ENCODE peak calls at places on chromosomes 12 and 14, in four cellular contexts. One of them, this sample, is unnamed.

GRCh38 chr12:119055977-119056376 is 74.6 kb downstream of the SRRM4 start:
- DNase-seq in prostate gland: no peak
- DNase-seq in upper lobe of left lung: no peak
- DNase-seq in lower leg skin: no peak
- DNase-seq in this sample: no peak

GRCh38 chr14:104681689-104682074 is 7.7 kb upstream of the INF2 start:
- DNase-seq in prostate gland: peak
- DNase-seq in upper lobe of left lung: peak
- DNase-seq in lower leg skin: peak
- DNase-seq in this sample: peak

GRCh38 chr14:101398011-101398410 is 163.3 kb upstream of the DIO3 start:
- DNase-seq in prostate gland: no peak
- DNase-seq in upper lobe of left lung: no peak
- DNase-seq in lower leg skin: no peak
- DNase-seq in this sample: no peak

GRCh38 chr12:93169536-93169935 is 208.2 kb upstream of the NUDT4 start:
- DNase-seq in prostate gland: no peak
- DNase-seq in upper lobe of left lung: no peak
- DNase-seq in lower leg skin: no peak
- DNase-seq in this sample: no peak

GRCh38 chr14:100822921-100823320 is 3.0 kb upstream of the MEG3 start:
- DNase-seq in prostate gland: peak
- DNase-seq in upper lobe of left lung: no peak
- DNase-seq in lower leg skin: no peak
- DNase-seq in this sample: no peak

GRCh38 chr14:69484444-69485113 is at the start of gene PLEKHD1:
- DNase-seq in prostate gland: no peak
- DNase-seq in upper lobe of left lung: peak
- DNase-seq in lower leg skin: no peak
- DNase-seq in this sample: no peak

GRCh38 chr12:46661161-46661845 is 164.5 kb downstream of the SLC38A4 start:
- DNase-seq in prostate gland: peak
- DNase-seq in upper lobe of left lung: no peak
- DNase-seq in lower leg skin: peak
- DNase-seq in this sample: no peak

GRCh38 chr14:69087061-69087461 is 65.9 kb downstream of the DCAF5 start:
- DNase-seq in prostate gland: peak
- DNase-seq in upper lobe of left lung: no peak
- DNase-seq in lower leg skin: no peak
- DNase-seq in this sample: no peak

GRCh38 chr14:71266994-71267636 is 359.9 kb downstream of the PCNX1 start:
- DNase-seq in prostate gland: no peak
- DNase-seq in upper lobe of left lung: no peak
- DNase-seq in lower leg skin: no peak
- DNase-seq in this sample: no peak

GRCh38 chr12:50918584-50919316 is 33.6 kb upstream of the HIGD1C start:
- DNase-seq in prostate gland: no peak
- DNase-seq in upper lobe of left lung: no peak
- DNase-seq in lower leg skin: no peak
- DNase-seq in this sample: no peak

GRCh38 chr14:61562321-61563161 is 132.8 kb upstream of the HIF1A start:
- DNase-seq in prostate gland: no peak
- DNase-seq in upper lobe of left lung: no peak
- DNase-seq in lower leg skin: no peak
- DNase-seq in this sample: peak

GRCh38 chr12:113683566-113683965 is 211.9 kb upstream of the LHX5 start:
- DNase-seq in prostate gland: no peak
- DNase-seq in upper lobe of left lung: no peak
- DNase-seq in lower leg skin: no peak
- DNase-seq in this sample: no peak

GRCh38 chr12:18990866-18991265 is 138.7 kb upstream of the PLEKHA5 start:
- DNase-seq in prostate gland: no peak
- DNase-seq in upper lobe of left lung: no peak
- DNase-seq in lower leg skin: no peak
- DNase-seq in this sample: no peak

GRCh38 chr14:23366163-23366921 is 1.4 kb upstream of the EFS start:
- DNase-seq in prostate gland: peak
- DNase-seq in upper lobe of left lung: peak
- DNase-seq in lower leg skin: peak
- DNase-seq in this sample: no peak

GRCh38 chr12:51860986-51861385 is 12.5 kb upstream of the FIGNL2 start:
- DNase-seq in prostate gland: no peak
- DNase-seq in upper lobe of left lung: no peak
- DNase-seq in lower leg skin: no peak
- DNase-seq in this sample: no peak

GRCh38 chr12:4027412-4027811 is 154.2 kb upstream of the PARP11 start:
- DNase-seq in prostate gland: no peak
- DNase-seq in upper lobe of left lung: peak
- DNase-seq in lower leg skin: no peak
- DNase-seq in this sample: no peak

GRCh38 chr14:57583396-57583795 is 89.7 kb upstream of the CCDC198 start:
- DNase-seq in prostate gland: no peak
- DNase-seq in upper lobe of left lung: no peak
- DNase-seq in lower leg skin: no peak
- DNase-seq in this sample: no peak

GRCh38 chr14:102505775-102506598 is 3.6 kb downstream of the ANKRD9 start:
- DNase-seq in prostate gland: no peak
- DNase-seq in upper lobe of left lung: no peak
- DNase-seq in lower leg skin: no peak
- DNase-seq in this sample: no peak

GRCh38 chr12:53324113-53324778 is 2.8 kb upstream of the AAAS start:
- DNase-seq in prostate gland: no peak
- DNase-seq in upper lobe of left lung: peak
- DNase-seq in lower leg skin: no peak
- DNase-seq in this sample: no peak

GRCh38 chr14:100755649-100756048 is 29.0 kb downstream of the DLK1 start:
- DNase-seq in prostate gland: no peak
- DNase-seq in upper lobe of left lung: no peak
- DNase-seq in lower leg skin: no peak
- DNase-seq in this sample: no peak

GRCh38 chr12:11654338-11654737 is 4.9 kb downstream of the ETV6 start:
- DNase-seq in prostate gland: no peak
- DNase-seq in upper lobe of left lung: no peak
- DNase-seq in lower leg skin: no peak
- DNase-seq in this sample: no peak

GRCh38 chr12:106913456-106913855 is 42.3 kb upstream of the TMEM263 start:
- DNase-seq in prostate gland: no peak
- DNase-seq in upper lobe of left lung: peak
- DNase-seq in lower leg skin: no peak
- DNase-seq in this sample: no peak

GRCh38 chr12:121001841-121002483 is 14.3 kb downstream of the C12orf43 start:
- DNase-seq in prostate gland: no peak
- DNase-seq in upper lobe of left lung: peak
- DNase-seq in lower leg skin: no peak
- DNase-seq in this sample: no peak

GRCh38 chr12:21471294-21471693 is 30.1 kb downstream of the RECQL start:
- DNase-seq in prostate gland: no peak
- DNase-seq in upper lobe of left lung: no peak
- DNase-seq in lower leg skin: no peak
- DNase-seq in this sample: no peak

GRCh38 chr12:31431721-31432120 is 105.8 kb upstream of the SINHCAF start:
- DNase-seq in prostate gland: no peak
- DNase-seq in upper lobe of left lung: no peak
- DNase-seq in lower leg skin: no peak
- DNase-seq in this sample: no peak

GRCh38 chr12:101297661-101298060 is 17.8 kb downstream of the UTP20 start:
- DNase-seq in prostate gland: no peak
- DNase-seq in upper lobe of left lung: no peak
- DNase-seq in lower leg skin: no peak
- DNase-seq in this sample: no peak

GRCh38 chr14:93977790-93978581 is 1.6 kb upstream of the ASB2 start:
- DNase-seq in prostate gland: no peak
- DNase-seq in upper lobe of left lung: no peak
- DNase-seq in lower leg skin: no peak
- DNase-seq in this sample: no peak

GRCh38 chr14:77832301-77832700 is 32.4 kb downstream of the ADCK1 start:
- DNase-seq in prostate gland: no peak
- DNase-seq in upper lobe of left lung: no peak
- DNase-seq in lower leg skin: no peak
- DNase-seq in this sample: no peak

GRCh38 chr12:41067941-41068645 is 120.0 kb upstream of the PDZRN4 start:
- DNase-seq in prostate gland: no peak
- DNase-seq in upper lobe of left lung: no peak
- DNase-seq in lower leg skin: no peak
- DNase-seq in this sample: no peak

GRCh38 chr12:91988076-91988475 is 157.6 kb downstream of the BTG1 start:
- DNase-seq in prostate gland: no peak
- DNase-seq in upper lobe of left lung: no peak
- DNase-seq in lower leg skin: no peak
- DNase-seq in this sample: no peak

GRCh38 chr14:66088661-66089060 is 397.5 kb upstream of the CCDC196 start:
- DNase-seq in prostate gland: no peak
- DNase-seq in upper lobe of left lung: no peak
- DNase-seq in lower leg skin: no peak
- DNase-seq in this sample: no peak

GRCh38 chr12:109703684-109704083 is 9.9 kb upstream of the FAM222A start:
- DNase-seq in prostate gland: no peak
- DNase-seq in upper lobe of left lung: no peak
- DNase-seq in lower leg skin: no peak
- DNase-seq in this sample: no peak

GRCh38 chr14:60356921-60357550 is 108.0 kb downstream of the PPM1A start:
- DNase-seq in prostate gland: no peak
- DNase-seq in upper lobe of left lung: no peak
- DNase-seq in lower leg skin: no peak
- DNase-seq in this sample: no peak

GRCh38 chr14:27917896-27918295 is 848.7 kb upstream of the FOXG1 start:
- DNase-seq in prostate gland: no peak
- DNase-seq in upper lobe of left lung: no peak
- DNase-seq in lower leg skin: no peak
- DNase-seq in this sample: no peak

GRCh38 chr14:90842726-90843125 is 26.5 kb upstream of the TTC7B start:
- DNase-seq in prostate gland: no peak
- DNase-seq in upper lobe of left lung: no peak
- DNase-seq in lower leg skin: peak
- DNase-seq in this sample: no peak

GRCh38 chr12:40012709-40013108 is 93.2 kb downstream of the SLC2A13 start:
- DNase-seq in prostate gland: no peak
- DNase-seq in upper lobe of left lung: no peak
- DNase-seq in lower leg skin: no peak
- DNase-seq in this sample: no peak
- TF ChIP-seq POLR2A in prostate gland: no peak
- TF ChIP-seq POLR2A in upper lobe of left lung: no peak
- TF ChIP-seq POLR2A in lower leg skin: no peak
- TF ChIP-seq POLR2A in this sample: no peak

DNA sequence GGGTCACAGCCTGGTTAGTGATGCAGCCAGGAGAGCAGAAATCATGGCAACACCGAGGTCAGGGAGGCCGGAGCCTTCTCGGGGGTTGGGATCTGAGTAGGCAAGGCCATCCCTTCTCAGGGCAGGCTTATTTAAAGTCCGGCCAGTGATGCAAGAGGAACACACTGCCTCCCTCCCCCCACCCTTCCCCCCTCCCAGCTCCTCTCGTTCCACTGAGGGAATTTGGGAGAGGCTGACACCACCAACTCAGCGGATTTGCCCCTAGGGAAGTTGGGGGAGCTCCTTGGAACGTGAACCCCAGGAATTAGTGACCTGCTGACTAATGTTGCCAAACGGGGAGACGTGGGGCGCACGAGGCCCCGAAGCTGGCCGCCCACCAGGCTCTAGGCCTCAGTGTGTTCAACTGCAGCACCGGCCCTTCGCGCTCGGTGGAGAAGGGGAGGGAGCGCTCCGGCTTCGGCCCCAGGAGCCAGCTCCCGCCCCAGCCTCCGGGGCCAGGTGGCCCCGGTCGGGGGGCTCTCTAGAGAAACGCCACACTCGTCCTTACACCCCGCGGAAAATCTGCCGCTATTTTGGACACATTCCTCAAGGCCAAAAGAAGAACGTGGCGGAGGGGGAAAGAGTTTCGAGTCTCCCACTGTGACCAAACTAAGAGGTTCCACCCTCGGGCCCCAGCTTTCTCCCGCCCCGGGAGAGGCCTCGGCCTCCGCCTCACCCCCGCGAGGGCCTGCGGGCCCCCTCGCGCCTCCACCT is 1.6 kb downstream of the CTDSP2 start:
- DNase-seq in prostate gland: peak
- DNase-seq in upper lobe of left lung: peak
- DNase-seq in lower leg skin: peak
- DNase-seq in this sample: peak
- TF ChIP-seq POLR2A in prostate gland: no peak
- TF ChIP-seq POLR2A in upper lobe of left lung: no peak
- TF ChIP-seq POLR2A in lower leg skin: no peak
- TF ChIP-seq POLR2A in this sample: peak

DNA sequence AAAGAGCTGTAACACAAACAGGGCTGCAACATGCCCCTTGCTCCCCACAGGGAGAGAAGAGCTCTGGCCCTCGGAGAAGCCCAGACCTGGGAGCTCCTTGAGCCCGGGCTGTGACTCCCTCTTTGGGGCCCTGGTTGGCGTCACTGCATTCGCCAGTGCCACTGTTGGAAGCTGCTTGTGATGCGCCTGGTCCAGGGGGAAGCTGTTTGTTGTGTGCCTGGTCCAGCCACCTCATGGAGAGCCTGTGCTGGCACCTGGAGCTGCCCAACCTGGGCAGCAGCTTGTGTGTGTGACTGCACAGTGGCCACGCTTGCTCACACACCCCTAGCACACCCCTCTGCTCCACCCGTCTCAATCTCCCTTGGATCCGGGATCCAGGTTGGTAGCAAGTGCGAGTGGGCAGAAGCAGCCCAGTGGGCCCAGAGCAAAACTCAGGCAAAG is 49.5 kb downstream of the A2M start:
- DNase-seq in prostate gland: no peak
- DNase-seq in upper lobe of left lung: peak
- DNase-seq in lower leg skin: no peak
- DNase-seq in this sample: no peak
- TF ChIP-seq POLR2A in prostate gland: no peak
- TF ChIP-seq POLR2A in upper lobe of left lung: no peak
- TF ChIP-seq POLR2A in lower leg skin: no peak
- TF ChIP-seq POLR2A in this sample: no peak

DNA sequence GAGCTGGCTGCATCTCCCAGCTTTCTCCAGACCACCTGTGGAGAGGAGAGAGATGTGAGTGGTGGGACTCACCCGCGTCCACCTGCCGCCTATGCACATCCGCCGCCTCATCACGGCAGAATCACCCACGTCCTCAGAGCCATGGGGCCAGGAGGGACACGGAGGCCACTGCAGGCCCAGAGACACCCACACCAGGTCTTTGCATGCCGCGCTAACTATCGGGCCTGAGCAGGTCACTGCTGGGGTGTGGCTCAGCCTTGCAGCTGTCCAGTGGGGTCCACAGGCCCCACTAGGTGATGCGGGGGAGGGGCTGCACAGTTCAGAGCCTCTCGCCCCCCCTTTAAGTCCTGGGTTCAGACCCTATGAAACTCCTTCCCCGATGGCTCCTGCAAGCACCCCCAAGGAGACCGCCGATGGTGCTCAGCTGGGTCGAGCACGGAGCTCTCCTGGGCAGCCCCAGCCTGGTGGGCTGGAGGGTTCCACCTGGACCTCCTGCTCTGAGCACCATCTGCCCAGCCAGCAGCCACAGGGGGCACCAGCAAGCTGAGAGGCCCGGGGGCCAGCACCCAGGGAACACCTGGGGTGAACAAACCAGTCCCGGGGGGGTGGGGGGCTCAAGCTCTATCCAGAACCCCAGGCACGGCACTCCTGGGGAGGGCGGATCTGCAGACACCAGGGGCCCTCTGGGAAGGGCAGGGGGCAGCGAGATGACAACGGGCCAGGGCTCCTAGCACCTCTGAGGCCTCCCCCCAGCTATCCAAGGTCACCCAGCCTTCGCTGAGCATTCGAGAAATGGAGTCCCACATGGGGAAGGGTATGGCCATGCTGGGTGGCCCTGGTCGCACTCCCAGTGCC is 34.3 kb downstream of the CCNK start:
- DNase-seq in prostate gland: no peak
- DNase-seq in upper lobe of left lung: peak
- DNase-seq in lower leg skin: no peak
- DNase-seq in this sample: no peak
- TF ChIP-seq POLR2A in prostate gland: no peak
- TF ChIP-seq POLR2A in upper lobe of left lung: no peak
- TF ChIP-seq POLR2A in lower leg skin: no peak
- TF ChIP-seq POLR2A in this sample: no peak

This sample was measured in H54.